ENCODE peak calls at places on chromosome 21, in nine cellular contexts. U is stimulated activated CD8-positive, alpha-beta memory T cell treated with anti-CD3 and anti-CD28 coated beads, Interleukin-12 subunit alpha, Interleukin-12 subunit beta, amount 100 ng/mL, for 4 hours; G is occipital lobe; E is adrenal gland; F is stimulated activated CD4-positive, alpha-beta T cell treated with anti-CD3 and anti-CD28 coated beads, Interleukin-12 subunit alpha, Interleukin-12 subunit beta, amount 100 ng/mL, for 24 hours; C is MCF 10A; D is DMS153; I is GM04504; Y is fibroblast of lung. H is an unnamed sample.
A peak's percentile ranks its signal among the peaks of the same experiment; 100 is the strongest.

GRCh38 chr21:25139390-25139789 is 467.9 kb downstream of the MRPL39 start:
- DNase-seq in U (no peak), G (no peak), E (no peak), F (no peak), C (no peak), D (no peak), I (no peak), Y (no peak), H (no peak)

GRCh38 chr21:19340303-19340702 is 936.7 kb upstream of the TMPRSS15 start:
- DNase-seq in U (no peak), G (no peak), E (no peak), F (no peak), C (no peak), D (no peak), I (no peak), Y (no peak), H (no peak)

GRCh38 chr21:31180256-31181088 is 142.2 kb upstream of the KRTAP19-8 start:
- DNase-seq in U (no peak), G (no peak), E (no peak), F (no peak), C (peak; percentile 57), D (peak; percentile 9), I (no peak), Y (peak; percentile 25), H (no peak)

GRCh38 chr21:28253378-28253777 is 739.3 kb downstream of the LTN1 start:
- DNase-seq in U (no peak), G (no peak), E (no peak), F (no peak), C (peak; percentile 25), D (no peak), I (peak; percentile 48), Y (peak; percentile 75), H (no peak)

GRCh38 chr21:44865561-44866280 is 7.8 kb downstream of the PTTG1IP start:
- DNase-seq in U (no peak), G (no peak), E (no peak), F (no peak), C (no peak), D (no peak), I (no peak), Y (no peak), H (peak; percentile 7)

GRCh38 chr21:41877901-41878830 is 978 bp downstream of the PRDM15 start:
- DNase-seq in U (peak; percentile 15), G (no peak), E (peak; percentile 48), F (no peak), C (peak; percentile 64), D (no peak), I (peak; percentile 28), Y (peak; percentile 68), H (no peak)

GRCh38 chr21:43274022-43274945 is 105.5 kb downstream of the CRYAA start:
- DNase-seq in U (no peak), G (no peak), E (no peak), F (no peak), C (no peak), D (no peak), I (no peak), Y (no peak), H (no peak)

GRCh38 chr21:33403128-33403785 is at the start of gene IFNGR2:
- DNase-seq in U (peak; percentile 55), G (no peak), E (peak; percentile 36), F (no peak), C (peak; percentile 53), D (no peak), I (no peak), Y (no peak), H (peak; percentile 84)

GRCh38 chr21:42666023-42666747 is 12.8 kb downstream of the PDE9A start:
- DNase-seq in U (no peak), G (no peak), E (peak; percentile 86), F (peak; percentile 16), C (no peak), D (no peak), I (no peak), Y (no peak), H (peak; percentile 56)

GRCh38 chr21:39134288-39134810 is 48.9 kb downstream of the PSMG1 start:
- DNase-seq in U (no peak), G (no peak), E (no peak), F (no peak), C (no peak), D (no peak), I (no peak), Y (no peak), H (no peak)

GRCh38 chr21:27564684-27565280 is 597.9 kb upstream of the ADAMTS5 start:
- DNase-seq in U (no peak), G (no peak), E (peak; percentile 17), F (no peak), C (peak; percentile 51), D (no peak), I (no peak), Y (peak; percentile 40), H (peak; percentile 59)

GRCh38 chr21:35423694-35424093 is 374.6 kb upstream of the RUNX1 start:
- DNase-seq in U (no peak), G (no peak), E (no peak), F (no peak), C (no peak), D (no peak), I (peak; percentile 26), Y (peak; percentile 51), H (no peak)

GRCh38 chr21:44720170-44720569 is 8.8 kb upstream of the TSPEAR start:
- DNase-seq in U (no peak), G (no peak), E (no peak), F (no peak), C (no peak), D (no peak), I (no peak), Y (no peak), H (no peak)

GRCh38 chr21:46284077-46284644 is 1.2 kb downstream of the MCM3AP start:
- DNase-seq in U (no peak), G (no peak), E (no peak), F (no peak), C (no peak), D (peak; percentile 76), I (no peak), Y (no peak), H (no peak)

GRCh38 chr21:17783816-17784598 is 35.1 kb downstream of the C21orf91 start:
- DNase-seq in U (no peak), G (no peak), E (no peak), F (no peak), C (no peak), D (no peak), I (no peak), Y (no peak), H (no peak)

GRCh38 chr21:30979054-30979453 is 59.2 kb downstream of the KRTAP19-8 start:
- DNase-seq in U (no peak), G (no peak), E (no peak), F (no peak), C (no peak), D (no peak), I (no peak), Y (no peak), H (no peak)

GRCh38 chr21:15729674-15730483 is at the start of gene USP25:
- DNase-seq in U (peak; percentile 85), G (peak; percentile 82), E (peak; percentile 92), F (peak; percentile 70), C (peak; percentile 87), D (peak; percentile 57), I (peak; percentile 55), Y (peak; percentile 67), H (peak; percentile 98)

GRCh38 chr21:42350271-42350885 is 416 bp downstream of the TFF2 start:
- DNase-seq in U (no peak), G (no peak), E (no peak), F (no peak), C (no peak), D (no peak), I (no peak), Y (no peak), H (no peak)

GRCh38 chr21:37601915-37602314 is 235.3 kb downstream of the DYRK1A start:
- DNase-seq in U (no peak), G (no peak), E (no peak), F (no peak), C (no peak), D (no peak), I (no peak), Y (no peak), H (no peak)

GRCh38 chr21:35607406-35607805 is 452.9 kb downstream of the SETD4 start:
- DNase-seq in U (no peak), G (no peak), E (no peak), F (no peak), C (no peak), D (no peak), I (no peak), Y (no peak), H (no peak)

GRCh38 chr21:41121785-41122415 is 46.1 kb upstream of the BACE2 start:
- DNase-seq in U (no peak), G (peak; percentile 73), E (peak; percentile 72), F (peak; percentile 19), C (peak; percentile 77), D (peak; percentile 74), I (peak; percentile 32), Y (peak; percentile 71), H (peak; percentile 90)

GRCh38 chr21:32813265-32813903 is 41.8 kb upstream of the PAXBP1 start:
- DNase-seq in U (no peak), G (no peak), E (no peak), F (no peak), C (no peak), D (no peak), I (no peak), Y (no peak), H (peak; percentile 62)

GRCh38 chr21:42302292-42302650 is 12.9 kb downstream of the TFF3 start:
- DNase-seq in U (no peak), G (no peak), E (no peak), F (no peak), C (no peak), D (no peak), I (no peak), Y (no peak), H (no peak)

GRCh38 chr21:46055863-46056281 is 42.0 kb upstream of the COL6A2 start:
- DNase-seq in U (no peak), G (no peak), E (peak; percentile 53), F (no peak), C (no peak), D (no peak), I (no peak), Y (peak; percentile 59), H (peak; percentile 84)

GRCh38 chr21:27586986-27587385 is 620.1 kb upstream of the ADAMTS5 start:
- DNase-seq in U (no peak), G (no peak), E (no peak), F (no peak), C (no peak), D (no peak), I (peak; percentile 72), Y (no peak), H (no peak)

H was measured in right cardiac atrium.